ENCODE peak calls at places on chromosome 7, in six cellular contexts. V, S, P, H, E and Q are unnamed samples.

GRCh38 chr7:37354661-37355131 is 94.0 kb downstream of the ELMO1 start:
- DNase-seq in P (peak), S (no peak), V (no peak), E (peak), H (peak), Q (no peak)

GRCh38 chr7:132351858-132352539 is 224.3 kb downstream of the PLXNA4 start:
- DNase-seq in V (no peak), S (no peak), P (no peak), H (no peak), E (no peak), Q (no peak)

GRCh38 chr7:91655656-91656055 is 224.8 kb downstream of the MTERF1 start:
- DNase-seq in V (no peak), H (no peak), S (no peak), E (no peak), P (no peak), Q (no peak)

GRCh38 chr7:105020926-105021325 is 6.9 kb downstream of the KMT2E start:
- DNase-seq in H (no peak), S (no peak), V (no peak), P (no peak), E (no peak), Q (no peak)

GRCh38 chr7:8190121-8190895 is 71.7 kb downstream of the ICA1 start:
- DNase-seq in H (peak), E (no peak), V (peak), P (peak), S (peak), Q (peak)

GRCh38 chr7:102030696-102031095 is 213.3 kb downstream of the CUX1 start:
- DNase-seq in P (no peak), E (no peak), S (no peak), H (no peak), V (no peak), Q (no peak)

GRCh38 chr7:73718438-73718881 is 1.0 kb downstream of the STX1A start:
- DNase-seq in V (no peak), S (peak), E (no peak), H (no peak), P (no peak), Q (no peak)

GRCh38 chr7:128783143-128783799 is 7.7 kb upstream of the OPN1SW start:
- DNase-seq in E (peak), P (peak), S (peak), V (peak), H (peak), Q (no peak)

GRCh38 chr7:16811555-16811954 is 6.8 kb upstream of the AGR2 start:
- DNase-seq in H (no peak), E (no peak), P (no peak), V (peak), S (peak), Q (no peak)

GRCh38 chr7:30379131-30379530 is 94.7 kb downstream of the ZNRF2 start:
- DNase-seq in P (no peak), S (no peak), H (no peak), E (no peak), V (peak), Q (no peak)

GRCh38 chr7:51123322-51124021 is 193.1 kb downstream of the COBL start:
- DNase-seq in H (no peak), P (no peak), V (peak), S (peak), E (peak), Q (no peak)

GRCh38 chr7:143299346-143299745 is 11.2 kb downstream of the CASP2 start:
- DNase-seq in P (no peak), S (peak), V (no peak), H (no peak), E (no peak), Q (no peak)

GRCh38 chr7:101891936-101892640 is 74.7 kb downstream of the CUX1 start:
- DNase-seq in H (no peak), S (no peak), V (peak), P (no peak), E (no peak), Q (no peak)

GRCh38 chr7:154792436-154793055 is 210.4 kb downstream of the PAXIP1 start:
- DNase-seq in S (no peak), V (no peak), E (no peak), H (no peak), P (no peak), Q (no peak)

GRCh38 chr7:2403014-2403717 is at the start of gene CHST12:
- DNase-seq in H (peak), P (peak), S (peak), E (peak), V (peak), Q (peak)

GRCh38 chr7:117630501-117630900 is 150.7 kb downstream of the CFTR start:
- DNase-seq in S (peak), V (no peak), P (no peak), E (no peak), H (no peak), Q (no peak)

GRCh38 chr7:120805636-120806388 is 52.1 kb downstream of the TSPAN12 start:
- DNase-seq in S (peak), V (peak), P (no peak), H (peak), E (no peak), Q (peak)

GRCh38 chr7:45455662-45456061 is 118.5 kb upstream of the ADCY1 start:
- DNase-seq in V (no peak), S (no peak), H (no peak), E (no peak), P (no peak), Q (no peak)

GRCh38 chr7:137954614-137955013 is 47.3 kb downstream of the CREB3L2 start:
- DNase-seq in E (no peak), P (no peak), S (no peak), V (no peak), H (no peak), Q (no peak)

GRCh38 chr7:27834179-27834921 is 94.4 kb downstream of the TAX1BP1 start:
- DNase-seq in H (no peak), V (no peak), S (no peak), P (no peak), E (peak), Q (no peak)

GRCh38 chr7:73573276-73573675 is 5.1 kb downstream of the TBL2 start:
- DNase-seq in P (no peak), V (no peak), H (no peak), S (no peak), E (no peak), Q (no peak)

GRCh38 chr7:945147-945555 is 9.3 kb downstream of the ADAP1 start:
- DNase-seq in H (no peak), S (peak), E (no peak), P (no peak), V (no peak), Q (no peak)

GRCh38 chr7:151439855-151440798 is at the start of gene CRYGN:
- DNase-seq in S (no peak), H (no peak), P (no peak), E (peak), V (no peak), Q (peak)

GRCh38 chr7:87219545-87220025 is at the start of gene TMEM243:
- DNase-seq in H (peak), S (peak), P (peak), E (peak), V (peak), Q (peak)

GRCh38 chr7:66837007-66837406 is 84.0 kb upstream of the TMEM248 start:
- DNase-seq in V (peak), H (no peak), E (no peak), S (peak), P (no peak), Q (peak)
- TF ChIP-seq CTCF in V (peak), H (peak), E (no peak), S (peak), P (no peak), Q (peak)

DNA sequence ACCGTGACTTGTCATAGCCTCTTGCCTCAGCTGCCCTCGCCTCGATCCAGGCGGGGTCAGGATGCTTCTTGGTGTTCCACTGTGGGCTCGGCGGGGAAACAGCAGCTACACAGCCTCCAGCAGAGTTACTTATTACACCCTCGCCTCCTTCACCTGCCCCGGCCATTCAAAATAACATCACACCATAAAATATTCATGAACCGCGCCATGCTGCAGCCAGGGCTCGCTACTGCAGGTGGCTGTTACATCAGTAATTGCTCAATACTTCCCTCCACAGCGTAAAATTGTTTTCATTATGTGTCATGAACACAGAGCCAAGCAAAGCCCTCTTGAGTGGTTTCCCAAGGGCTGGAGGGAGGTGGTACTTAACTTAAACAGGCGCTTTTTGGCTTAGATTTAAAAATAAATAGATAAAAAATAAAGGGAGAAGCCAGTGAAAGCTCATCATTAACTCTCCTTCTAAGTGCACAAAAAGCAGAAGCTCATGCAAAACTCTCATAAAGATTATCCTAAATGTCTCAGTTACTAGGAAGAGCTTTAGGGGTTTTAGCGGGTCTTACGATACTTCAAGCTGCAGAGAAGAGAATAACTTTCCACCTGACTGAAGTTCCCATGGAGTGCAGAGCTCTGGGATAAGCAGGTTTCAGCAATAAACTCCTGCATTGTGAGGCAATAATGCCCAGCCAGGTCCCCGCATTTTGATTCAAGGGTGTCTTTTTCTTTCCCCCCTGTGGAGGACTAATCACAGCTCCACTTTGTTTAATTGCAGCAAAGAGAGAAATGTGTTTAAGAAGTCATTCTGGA is 241.7 kb upstream of the SP8 start:
- DNase-seq in E (no peak), P (no peak), S (peak), H (no peak), V (no peak), Q (peak)
- TF ChIP-seq CTCF in E (no peak), P (no peak), S (peak), H (no peak), V (no peak), Q (no peak)

GRCh38 chr7:22256702-22257101 is 100.3 kb downstream of the RAPGEF5 start:
- DNase-seq in E (no peak), P (no peak), H (no peak), S (no peak), V (no peak), Q (no peak)
- TF ChIP-seq CTCF in E (peak), P (peak), H (no peak), S (no peak), V (no peak), Q (peak)

GRCh38 chr7:6416516-6417145 is 31.1 kb downstream of the DAGLB start:
- DNase-seq in S (no peak), P (no peak), E (no peak), H (no peak), V (peak), Q (no peak)
- TF ChIP-seq CTCF in S (no peak), P (no peak), E (no peak), H (no peak), V (no peak), Q (no peak)

GRCh38 chr7:119482209-119482608 is 790.8 kb upstream of the KCND2 start:
- DNase-seq in P (no peak), E (no peak), H (peak), V (peak), S (peak), Q (peak)
- TF ChIP-seq CTCF in P (no peak), E (no peak), H (peak), V (no peak), S (peak), Q (peak)

GRCh38 chr7:85191383-85191782 is 4.5 kb upstream of the SEMA3D start:
- DNase-seq in P (no peak), V (peak), H (no peak), S (peak), E (no peak), Q (no peak)
- TF ChIP-seq CTCF in P (no peak), V (peak), H (peak), S (peak), E (peak), Q (peak)